ENCODE peak calls at places on chromosome 14, in eight cellular contexts. One of them, this sample, is unnamed.
A peak's percentile ranks its signal among the peaks of the same experiment; 100 is the strongest.

GRCh38 chr14:94041551-94042346 is 15.6 kb downstream of the OTUB2 start:
- DNase-seq in Peyer's patch: no peak
- DNase-seq in heart left ventricle: peak; percentile 49
- DNase-seq in WERI-Rb-1: no peak
- DNase-seq in K562: no peak
- DNase-seq in neural progenitor cell: no peak
- DNase-seq in epithelial cell of proximal tubule: no peak
- DNase-seq in upper lobe of right lung: peak; percentile 77
- DNase-seq in this sample: no peak

GRCh38 chr14:94578712-94579111 is 2.5 kb upstream of the SERPINA5 start:
- DNase-seq in upper lobe of right lung: no peak
- DNase-seq in neural progenitor cell: no peak
- DNase-seq in heart left ventricle: no peak
- DNase-seq in WERI-Rb-1: no peak
- DNase-seq in epithelial cell of proximal tubule: no peak
- DNase-seq in K562: no peak
- DNase-seq in Peyer's patch: no peak
- DNase-seq in this sample: no peak

GRCh38 chr14:103090481-103091020 is 4.0 kb upstream of the EXOC3L4 start:
- DNase-seq in upper lobe of right lung: no peak
- DNase-seq in Peyer's patch: no peak
- DNase-seq in neural progenitor cell: no peak
- DNase-seq in heart left ventricle: no peak
- DNase-seq in epithelial cell of proximal tubule: no peak
- DNase-seq in WERI-Rb-1: no peak
- DNase-seq in K562: no peak
- DNase-seq in this sample: no peak

GRCh38 chr14:52314521-52315354 is 626 bp downstream of the PTGER2 start:
- DNase-seq in K562: no peak
- DNase-seq in neural progenitor cell: peak; percentile 36
- DNase-seq in upper lobe of right lung: peak; percentile 74
- DNase-seq in Peyer's patch: no peak
- DNase-seq in epithelial cell of proximal tubule: no peak
- DNase-seq in heart left ventricle: peak; percentile 28
- DNase-seq in WERI-Rb-1: peak; percentile 10
- DNase-seq in this sample: no peak

GRCh38 chr14:38948171-38948570 is 154.9 kb downstream of the SEC23A start:
- DNase-seq in K562: no peak
- DNase-seq in epithelial cell of proximal tubule: no peak
- DNase-seq in Peyer's patch: no peak
- DNase-seq in WERI-Rb-1: no peak
- DNase-seq in upper lobe of right lung: no peak
- DNase-seq in heart left ventricle: no peak
- DNase-seq in neural progenitor cell: no peak
- DNase-seq in this sample: no peak

GRCh38 chr14:105894125-105894977 is 368.0 kb downstream of the TMEM121 start:
- DNase-seq in WERI-Rb-1: no peak
- DNase-seq in epithelial cell of proximal tubule: no peak
- DNase-seq in K562: peak; percentile 2
- DNase-seq in upper lobe of right lung: peak; percentile 44
- DNase-seq in heart left ventricle: peak; percentile 7
- DNase-seq in neural progenitor cell: no peak
- DNase-seq in Peyer's patch: no peak
- DNase-seq in this sample: no peak

GRCh38 chr14:85909581-85909980 is 379.6 kb downstream of the FLRT2 start:
- DNase-seq in Peyer's patch: no peak
- DNase-seq in epithelial cell of proximal tubule: no peak
- DNase-seq in neural progenitor cell: no peak
- DNase-seq in heart left ventricle: no peak
- DNase-seq in WERI-Rb-1: no peak
- DNase-seq in K562: no peak
- DNase-seq in upper lobe of right lung: no peak
- DNase-seq in this sample: peak; percentile 95

GRCh38 chr14:30204431-30204830 is 276.8 kb upstream of the PRKD1 start:
- DNase-seq in upper lobe of right lung: no peak
- DNase-seq in K562: no peak
- DNase-seq in heart left ventricle: no peak
- DNase-seq in WERI-Rb-1: no peak
- DNase-seq in epithelial cell of proximal tubule: no peak
- DNase-seq in Peyer's patch: no peak
- DNase-seq in neural progenitor cell: no peak
- DNase-seq in this sample: no peak

DNA sequence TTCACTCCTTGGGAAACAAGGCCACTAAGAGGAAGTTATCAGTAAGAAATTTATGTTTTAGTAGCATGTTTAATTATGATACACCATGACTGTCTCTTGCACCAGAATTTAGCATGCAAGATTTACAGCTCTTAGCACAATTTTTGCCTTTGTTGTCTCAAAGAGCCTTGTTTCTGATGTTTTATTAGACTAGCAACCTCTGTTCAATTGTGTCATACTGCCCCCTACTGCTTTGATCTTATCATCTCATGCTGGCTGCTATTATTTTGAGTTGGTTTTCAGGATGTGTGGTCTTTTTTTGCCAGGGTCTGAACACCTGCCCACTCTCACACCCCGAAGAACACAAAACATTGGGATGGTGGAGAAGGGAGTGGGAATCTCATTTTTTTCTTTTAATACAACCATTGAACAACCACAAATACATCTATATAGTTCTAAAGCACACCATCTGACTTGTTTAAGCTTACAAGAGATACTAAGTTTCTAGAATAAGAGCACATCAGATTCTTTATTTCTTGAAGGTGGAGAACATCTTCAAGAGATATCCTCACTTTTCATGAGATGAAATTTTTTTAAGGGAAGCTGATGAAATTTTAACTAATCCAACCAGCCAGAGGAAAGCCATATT is 160.8 kb downstream of the SPTSSA start:
- DNase-seq in heart left ventricle: no peak
- DNase-seq in epithelial cell of proximal tubule: peak; percentile 4
- DNase-seq in upper lobe of right lung: no peak
- DNase-seq in K562: peak; percentile 44
- DNase-seq in Peyer's patch: no peak
- DNase-seq in WERI-Rb-1: peak; percentile 17
- DNase-seq in neural progenitor cell: peak; percentile 77
- DNase-seq in this sample: peak; percentile 49
- TF ChIP-seq CTCF in heart left ventricle: peak; percentile 58
- TF ChIP-seq CTCF in epithelial cell of proximal tubule: peak; percentile 78
- TF ChIP-seq CTCF in upper lobe of right lung: peak; percentile 60
- TF ChIP-seq CTCF in K562: peak; percentile 56
- TF ChIP-seq CTCF in Peyer's patch: peak; percentile 70
- TF ChIP-seq CTCF in WERI-Rb-1: peak; percentile 60
- TF ChIP-seq CTCF in neural progenitor cell: peak; percentile 84
- TF ChIP-seq CTCF in this sample: peak; percentile 80

GRCh38 chr14:77275041-77275854 is 4.2 kb upstream of the NGB start:
- DNase-seq in Peyer's patch: no peak
- DNase-seq in WERI-Rb-1: no peak
- DNase-seq in heart left ventricle: no peak
- DNase-seq in upper lobe of right lung: no peak
- DNase-seq in neural progenitor cell: peak; percentile 70
- DNase-seq in epithelial cell of proximal tubule: no peak
- DNase-seq in K562: no peak
- DNase-seq in this sample: no peak
- H3K4me3 ChIP-seq in Peyer's patch: no peak overlapping the region
- H3K4me3 ChIP-seq in WERI-Rb-1: no peak overlapping the region
- H3K4me3 ChIP-seq in heart left ventricle: no peak overlapping the region
- H3K4me3 ChIP-seq in upper lobe of right lung: no peak overlapping the region
- H3K4me3 ChIP-seq in neural progenitor cell: no peak overlapping the region
- H3K4me3 ChIP-seq in epithelial cell of proximal tubule: no peak overlapping the region
- H3K4me3 ChIP-seq in K562: no peak overlapping the region
- H3K4me3 ChIP-seq in this sample: no peak overlapping the region

DNA sequence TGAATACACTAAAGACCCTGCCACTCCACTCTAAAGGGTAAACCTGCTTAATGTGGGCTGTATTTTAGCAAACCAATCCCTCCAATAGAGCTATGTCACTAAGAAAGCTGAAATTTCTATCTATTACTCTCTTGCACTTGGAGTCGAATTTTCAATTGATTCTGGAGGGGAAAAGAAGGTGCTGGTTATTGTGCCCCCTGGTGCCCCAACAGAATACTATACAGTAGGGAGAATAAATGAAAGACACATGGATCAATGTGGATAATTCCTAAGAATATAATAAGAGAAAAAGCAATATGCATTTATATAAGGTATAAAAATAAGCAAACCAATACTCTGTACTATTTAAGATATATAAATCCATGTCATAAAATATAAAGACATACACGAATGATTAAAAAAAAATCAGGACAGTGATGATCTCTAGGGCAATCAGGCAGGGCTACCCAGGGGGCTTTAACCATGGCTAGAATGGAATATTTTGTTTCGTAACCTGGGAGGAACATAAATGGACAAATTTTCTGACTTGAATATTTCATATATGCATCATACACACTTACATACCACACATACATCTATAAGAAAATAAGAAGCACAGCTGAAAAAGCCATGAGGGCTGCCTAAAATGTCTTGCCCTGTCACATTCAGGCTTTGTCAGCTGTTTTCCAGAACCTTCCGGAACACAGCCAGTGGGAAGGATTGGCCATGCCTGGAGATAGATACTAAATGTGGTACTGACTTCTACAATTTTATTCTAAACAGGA is 54.4 kb downstream of the EFCAB11 start:
- DNase-seq in WERI-Rb-1: peak; percentile 18
- DNase-seq in epithelial cell of proximal tubule: no peak
- DNase-seq in Peyer's patch: no peak
- DNase-seq in heart left ventricle: no peak
- DNase-seq in upper lobe of right lung: no peak
- DNase-seq in K562: peak; percentile 3
- DNase-seq in neural progenitor cell: peak; percentile 35
- DNase-seq in this sample: no peak
- TF ChIP-seq CTCF in WERI-Rb-1: peak; percentile 35
- TF ChIP-seq CTCF in epithelial cell of proximal tubule: peak; percentile 71
- TF ChIP-seq CTCF in Peyer's patch: peak; percentile 60
- TF ChIP-seq CTCF in heart left ventricle: peak; percentile 47
- TF ChIP-seq CTCF in upper lobe of right lung: peak; percentile 56
- TF ChIP-seq CTCF in K562: peak; percentile 21
- TF ChIP-seq CTCF in neural progenitor cell: peak; percentile 63
- TF ChIP-seq CTCF in this sample: peak; percentile 38

DNA sequence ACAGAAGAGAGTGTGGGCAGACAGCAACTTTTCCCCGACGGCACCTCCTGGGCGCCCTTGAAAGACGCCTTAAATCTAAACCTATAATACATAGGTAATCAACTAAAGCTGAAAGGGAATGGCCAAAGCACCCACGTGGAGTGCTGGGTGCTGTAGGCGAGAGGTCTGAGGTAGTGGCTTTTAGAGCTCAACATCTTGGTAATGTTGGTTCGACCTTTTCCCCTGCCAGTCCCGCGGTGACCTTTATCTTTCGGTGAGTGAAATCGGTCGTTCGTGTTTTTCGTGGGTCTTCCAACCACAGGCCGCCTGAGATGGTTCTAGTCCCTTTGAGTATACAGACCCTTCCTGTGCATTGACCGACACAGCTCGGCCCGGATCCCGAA is 9.1 kb downstream of the OR6S1 start:
- DNase-seq in K562: no peak
- DNase-seq in heart left ventricle: no peak
- DNase-seq in WERI-Rb-1: no peak
- DNase-seq in neural progenitor cell: no peak
- DNase-seq in Peyer's patch: no peak
- DNase-seq in epithelial cell of proximal tubule: no peak
- DNase-seq in upper lobe of right lung: no peak
- DNase-seq in this sample: no peak
- H3K4me3 ChIP-seq in K562: peak overlapping the region; percentile 40
- H3K4me3 ChIP-seq in heart left ventricle: peak overlapping the region; percentile 37
- H3K4me3 ChIP-seq in WERI-Rb-1: no peak overlapping the region
- H3K4me3 ChIP-seq in neural progenitor cell: peak overlapping the region; percentile 61
- H3K4me3 ChIP-seq in Peyer's patch: peak overlapping the region; percentile 39
- H3K4me3 ChIP-seq in epithelial cell of proximal tubule: peak overlapping the region; percentile 49
- H3K4me3 ChIP-seq in upper lobe of right lung: peak overlapping the region; percentile 31
- H3K4me3 ChIP-seq in this sample: peak overlapping the region; percentile 70